ENCODE peak calls at places on chromosomes 3 and 15, in four cellular contexts. K is heart right ventricle, B is ovary, A is AG09309. P is an unnamed sample.

GRCh38 chr3:191020730-191021405 is 158.4 kb upstream of the GMNC start:
- DNase-seq in B (no peak), K (no peak), A (no peak), P (no peak)

GRCh38 chr15:36622247-36622795 is 42.9 kb downstream of the CDIN1 start:
- DNase-seq in B (no peak), A (no peak), K (no peak), P (no peak)

GRCh38 chr15:60396560-60396963 is 1.2 kb downstream of the ANXA2 start:
- DNase-seq in A (no peak), K (no peak), B (no peak), P (no peak)

GRCh38 chr3:134680796-134681526 is 30.1 kb upstream of the KY start:
- DNase-seq in A (no peak), B (no peak), K (no peak), P (no peak)

GRCh38 chr15:80838012-80838411 is 58.8 kb downstream of the CEMIP start:
- DNase-seq in K (no peak), A (no peak), B (no peak), P (no peak)

GRCh38 chr15:85494035-85494793 is 113.8 kb downstream of the AKAP13 start:
- DNase-seq in B (no peak), K (no peak), A (peak; percentile 64), P (no peak)

GRCh38 chr3:187112934-187113793 is 26.1 kb downstream of the RPL39L start:
- DNase-seq in B (no peak), K (no peak), A (no peak), P (no peak)

GRCh38 chr3:133455281-133455680 is 55.4 kb downstream of the BFSP2 start:
- DNase-seq in K (no peak), A (no peak), B (no peak), P (no peak)

GRCh38 chr15:36917411-36918267 is 182.7 kb downstream of the MEIS2 start:
- DNase-seq in A (no peak), K (no peak), B (no peak), P (no peak)

GRCh38 chr15:99303881-99304280 is 52.6 kb downstream of the LRRC28 start:
- DNase-seq in B (no peak), K (no peak), A (no peak), P (no peak)

GRCh38 chr15:31352911-31353811 is 26.5 kb downstream of the KLF13 start:
- DNase-seq in B (peak; percentile 72), A (peak; percentile 82), K (peak; percentile 77), P (no peak)

GRCh38 chr3:9496893-9497292 is 56.7 kb downstream of the LHFPL4 start:
- DNase-seq in B (no peak), K (no peak), A (no peak), P (no peak)

GRCh38 chr3:186138272-186138981 is 29.5 kb upstream of the ETV5 start:
- DNase-seq in K (no peak), B (no peak), A (no peak), P (no peak)

GRCh38 chr3:153257673-153258351 is 95.8 kb downstream of the RAP2B start:
- DNase-seq in B (no peak), K (no peak), A (no peak), P (no peak)

GRCh38 chr3:185656321-185656840 is 70.3 kb downstream of the SENP2 start:
- DNase-seq in B (peak; percentile 80), K (no peak), A (peak; percentile 98), P (no peak)

GRCh38 chr15:45535486-45536042 is 13.0 kb upstream of the SLC30A4 start:
- DNase-seq in A (no peak), K (no peak), B (no peak), P (no peak)

GRCh38 chr3:45865568-45865955 is 20.8 kb upstream of the CCR9 start:
- DNase-seq in A (no peak), K (no peak), B (no peak), P (no peak)

GRCh38 chr3:169324454-169324789 is 339.1 kb downstream of the MECOM start:
- DNase-seq in A (no peak), B (no peak), K (no peak), P (no peak)

GRCh38 chr3:134600685-134601502 is 49.9 kb downstream of the KY start:
- DNase-seq in A (peak; percentile 4), K (peak; percentile 65), B (peak; percentile 73), P (peak; percentile 85)

GRCh38 chr3:14369675-14370669 is 32.4 kb upstream of the SLC6A6 start:
- DNase-seq in K (no peak), B (no peak), A (no peak), P (no peak)

GRCh38 chr3:124362418-124362817 is 367.8 kb upstream of the UMPS start:
- DNase-seq in K (no peak), A (no peak), B (no peak), P (no peak)

GRCh38 chr3:86388848-86389247 is 602.1 kb downstream of the VGLL3 start:
- DNase-seq in K (no peak), B (no peak), A (no peak), P (peak; percentile 3)

GRCh38 chr15:75335705-75336355 is at the start of gene COMMD4:
- DNase-seq in B (peak; percentile 96), A (peak; percentile 76), K (peak; percentile 95), P (peak; percentile 95)

GRCh38 chr3:131192701-131193100 is 166.0 kb downstream of the NEK11 start:
- DNase-seq in B (no peak), K (no peak), A (no peak), P (no peak)

GRCh38 chr15:88191806-88192165 is 64.8 kb downstream of the NTRK3 start:
- DNase-seq in A (no peak), B (no peak), K (no peak), P (no peak)

GRCh38 chr3:141368925-141369794 is 856 bp downstream of the ZBTB38 start:
- DNase-seq in A (peak; percentile 63), K (no peak), B (no peak), P (no peak)

GRCh38 chr3:23004971-23005370 is 198.2 kb upstream of the UBE2E2 start:
- DNase-seq in A (no peak), B (no peak), K (no peak), P (no peak)

GRCh38 chr3:121063628-121064027 is 155.6 kb downstream of the STXBP5L start:
- DNase-seq in K (no peak), A (no peak), B (no peak), P (no peak)

GRCh38 chr15:29433050-29433318 is 163.4 kb upstream of the NSMCE3 start:
- DNase-seq in B (no peak), K (no peak), A (no peak), P (no peak)

GRCh38 chr15:65738649-65739048 is 53.4 kb downstream of the DENND4A start:
- DNase-seq in A (no peak), B (no peak), K (no peak), P (no peak)

GRCh38 chr3:41853495-41853894 is 108.4 kb downstream of the ULK4 start:
- DNase-seq in K (no peak), B (no peak), A (no peak), P (no peak)

GRCh38 chr15:50066202-50066601 is 52.8 kb downstream of the ATP8B4 start:
- DNase-seq in B (no peak), K (no peak), A (no peak), P (no peak)

GRCh38 chr3:152350764-152351163 is 82.0 kb downstream of the MBNL1 start:
- DNase-seq in K (no peak), A (no peak), B (no peak), P (no peak)

GRCh38 chr3:33131328-33132018 is 17.7 kb downstream of the CRTAP start:
- DNase-seq in A (no peak), B (no peak), K (no peak), P (peak; percentile 53)

GRCh38 chr3:65479967-65480366 is 558.8 kb downstream of the MAGI1 start:
- DNase-seq in B (no peak), A (no peak), K (no peak), P (no peak)

GRCh38 chr3:49554639-49555265 is 475 bp downstream of the BSN start:
- DNase-seq in K (peak; percentile 72), A (no peak), B (no peak), P (peak; percentile 63)

GRCh38 chr3:143288944-143289343 is 169.4 kb downstream of the CHST2 start:
- DNase-seq in K (no peak), A (no peak), B (no peak), P (no peak)

GRCh38 chr3:181210275-181210674 is 220.7 kb upstream of the DNAJC19 start:
- DNase-seq in B (no peak), K (no peak), A (no peak), P (no peak)

GRCh38 chr3:18729671-18730070 is 304.5 kb upstream of the SATB1 start:
- DNase-seq in K (no peak), A (no peak), B (no peak), P (no peak)

GRCh38 chr3:100086401-100086800 is 27.9 kb downstream of the FILIP1L start:
- DNase-seq in A (no peak), K (no peak), B (no peak), P (no peak)

GRCh38 chr3:100088735-100089368 is 25.4 kb downstream of the FILIP1L start:
- DNase-seq in B (no peak), A (no peak), K (no peak), P (no peak)

GRCh38 chr3:100090669-100091005 is 23.7 kb downstream of the FILIP1L start:
- DNase-seq in K (no peak), A (no peak), B (no peak), P (no peak)

GRCh38 chr3:100087203-100087602 is 27.1 kb downstream of the FILIP1L start:
- DNase-seq in K (no peak), B (no peak), A (no peak), P (no peak)

DNA sequence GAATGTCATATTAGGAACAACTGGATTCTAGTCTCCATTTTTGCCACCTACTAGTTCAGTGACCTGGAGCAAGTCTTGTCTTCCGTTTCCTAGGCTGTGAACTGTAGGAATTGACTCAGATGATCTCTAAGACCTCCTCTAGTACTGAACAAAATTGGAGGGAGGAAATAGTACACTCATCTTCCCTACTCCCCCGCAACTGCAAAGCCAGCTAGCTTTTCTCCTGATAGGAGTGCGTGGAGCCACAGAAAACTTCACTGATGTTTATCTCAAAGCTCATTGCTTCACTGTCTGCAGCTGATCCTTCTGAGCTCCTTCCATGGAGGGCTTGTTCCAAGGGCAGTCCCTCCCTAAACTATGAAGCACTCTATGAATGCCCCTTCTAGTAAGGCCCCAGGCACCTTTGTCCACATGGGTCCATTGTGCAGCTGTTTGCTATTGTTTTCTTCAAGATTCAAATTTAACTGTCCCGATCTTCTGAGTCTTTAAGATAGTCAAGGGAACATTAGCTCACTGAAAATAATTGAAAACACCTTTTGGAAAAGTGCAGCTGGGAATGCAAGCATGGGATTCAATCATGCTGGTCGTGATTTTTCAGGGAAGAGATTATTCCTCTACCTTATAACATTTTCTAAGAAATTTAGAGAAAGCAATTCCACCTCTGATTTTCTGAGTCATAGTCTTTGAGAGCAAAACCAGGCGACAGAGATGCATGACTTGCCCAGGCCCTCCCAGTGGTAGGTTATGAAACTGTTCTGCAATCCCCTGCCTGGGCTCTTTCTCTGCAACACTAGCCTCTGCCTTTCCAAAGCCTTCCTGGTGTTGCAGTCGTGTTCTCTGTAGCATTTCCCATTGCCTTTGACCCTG is 24.3 kb downstream of the FILIP1L start:
- DNase-seq in A (no peak), K (no peak), B (no peak), P (peak; percentile 15)
- TF ChIP-seq CTCF in A (peak; percentile 71), K (peak; percentile 42), B (no peak), P (peak; percentile 63)

GRCh38 chr3:140276698-140277097 is 341.7 kb downstream of the CLSTN2 start:
- DNase-seq in B (no peak), K (no peak), A (no peak), P (peak; percentile 4)
- TF ChIP-seq CTCF in B (no peak), K (peak; percentile 38), A (peak; percentile 44), P (peak; percentile 34)

GRCh38 chr15:90345859-90346258 is 6.2 kb upstream of the ZNF774 start:
- DNase-seq in B (no peak), A (no peak), K (no peak), P (no peak)
- TF ChIP-seq CTCF in B (no peak), A (no peak), K (no peak), P (no peak)

GRCh38 chr3:119035014-119035346 is 334 bp upstream of the IGSF11 start:
- DNase-seq in A (no peak), B (no peak), K (no peak), P (no peak)
- TF ChIP-seq CTCF in A (no peak), B (no peak), K (no peak), P (peak; percentile 20)

GRCh38 chr3:70871909-70872656 is 559.6 kb upstream of the MDFIC2 start:
- DNase-seq in B (no peak), K (no peak), A (peak; percentile 95), P (no peak)
- TF ChIP-seq CTCF in B (no peak), K (no peak), A (no peak), P (no peak)

P was measured in neural crest cell.